ENCODE peak calls at places on chromosomes 1 and 21, in nine cellular contexts. D, L, S, Z, A, P, O, K and R are unnamed samples.

GRCh38 chr1:15388201-15388880 is 21.3 kb upstream of the EFHD2 start:
- DNase-seq in D (no peak), L (no peak), S (no peak), Z (no peak), A (no peak), P (peak), O (no peak), K (no peak), R (no peak)

GRCh38 chr1:189633658-189634057 is 844.0 kb downstream of the BRINP3 start:
- DNase-seq in D (no peak), L (no peak), S (no peak), Z (no peak), A (no peak), P (no peak), O (no peak), K (no peak), R (no peak)

GRCh38 chr1:67753776-67754525 is 69.0 kb downstream of the GADD45A start:
- DNase-seq in D (no peak), L (no peak), S (no peak), Z (no peak), A (no peak), P (peak), O (no peak), K (peak), R (peak)

GRCh38 chr1:160862151-160863061 is at the start of gene CD244:
- DNase-seq in D (peak), L (peak), S (no peak), Z (peak), A (no peak), P (peak), O (no peak), K (no peak), R (no peak)

GRCh38 chr1:17128361-17128760 is 9.1 kb upstream of the PADI2 start:
- DNase-seq in D (no peak), L (no peak), S (no peak), Z (no peak), A (peak), P (no peak), O (peak), K (peak), R (peak)

GRCh38 chr1:162878000-162878596 is 17.1 kb upstream of the CCDC190 start:
- DNase-seq in D (no peak), L (peak), S (no peak), Z (no peak), A (peak), P (peak), O (no peak), K (peak), R (no peak)

GRCh38 chr1:91549041-91549735 is 48.5 kb downstream of the CDC7 start:
- DNase-seq in D (no peak), L (no peak), S (no peak), Z (no peak), A (no peak), P (no peak), O (no peak), K (no peak), R (no peak)

GRCh38 chr21:29430030-29430429 is 131.3 kb downstream of the BACH1 start:
- DNase-seq in D (no peak), L (no peak), S (no peak), Z (no peak), A (no peak), P (no peak), O (no peak), K (no peak), R (no peak)

GRCh38 chr1:174556392-174556791 is 108.6 kb downstream of the GPR52 start:
- DNase-seq in D (no peak), L (no peak), S (no peak), Z (no peak), A (no peak), P (no peak), O (no peak), K (no peak), R (no peak)

GRCh38 chr1:16202281-16203210 is 9.9 kb downstream of the ARHGEF19 start:
- DNase-seq in D (no peak), L (no peak), S (no peak), Z (no peak), A (no peak), P (no peak), O (no peak), K (no peak), R (no peak)

GRCh38 chr1:99557556-99558256 is 88.2 kb upstream of the PALMD start:
- DNase-seq in D (no peak), L (no peak), S (no peak), Z (no peak), A (peak), P (no peak), O (no peak), K (no peak), R (peak)

GRCh38 chr1:203086992-203087763 is 1.4 kb upstream of the MYOG start:
- DNase-seq in D (no peak), L (no peak), S (no peak), Z (no peak), A (no peak), P (no peak), O (no peak), K (no peak), R (no peak)

GRCh38 chr21:31524140-31524539 is 135.4 kb upstream of the SOD1 start:
- DNase-seq in D (no peak), L (no peak), S (no peak), Z (no peak), A (no peak), P (no peak), O (no peak), K (no peak), R (no peak)

GRCh38 chr1:37633950-37634553 is 640 bp downstream of the RSPO1 start:
- DNase-seq in D (no peak), L (no peak), S (no peak), Z (no peak), A (no peak), P (no peak), O (no peak), K (no peak), R (no peak)

GRCh38 chr1:165463978-165464377 is 19.1 kb upstream of the RXRG start:
- DNase-seq in D (no peak), L (no peak), S (no peak), Z (no peak), A (no peak), P (no peak), O (no peak), K (no peak), R (no peak)

GRCh38 chr1:25793585-25794170 is 6.3 kb upstream of the SELENON start:
- DNase-seq in D (no peak), L (no peak), S (no peak), Z (no peak), A (no peak), P (no peak), O (no peak), K (no peak), R (no peak)

GRCh38 chr1:172870901-172871606 is 179.7 kb downstream of the TNFSF18 start:
- DNase-seq in D (no peak), L (no peak), S (no peak), Z (no peak), A (peak), P (no peak), O (no peak), K (no peak), R (peak)

GRCh38 chr1:201795066-201795465 is 33.9 kb upstream of the IPO9 start:
- DNase-seq in D (no peak), L (no peak), S (no peak), Z (no peak), A (peak), P (no peak), O (no peak), K (no peak), R (no peak)

GRCh38 chr1:19405195-19405760 is 80.1 kb downstream of the CAPZB start:
- DNase-seq in D (no peak), L (no peak), S (no peak), Z (no peak), A (no peak), P (no peak), O (no peak), K (no peak), R (no peak)

GRCh38 chr1:160225345-160225744 is 20.2 kb downstream of the PEA15 start:
- DNase-seq in D (no peak), L (no peak), S (no peak), Z (no peak), A (no peak), P (no peak), O (no peak), K (no peak), R (no peak)

GRCh38 chr1:11100149-11100493 is 452 bp upstream of the EXOSC10 start:
- DNase-seq in D (no peak), L (no peak), S (no peak), Z (no peak), A (no peak), P (no peak), O (no peak), K (no peak), R (no peak)

GRCh38 chr1:2803086-2803930 is 1.8 kb upstream of the TTC34 start:
- DNase-seq in D (peak), L (no peak), S (peak), Z (no peak), A (no peak), P (no peak), O (no peak), K (no peak), R (no peak)

GRCh38 chr1:171433451-171433850 is 51.9 kb upstream of the PRRC2C start:
- DNase-seq in D (no peak), L (no peak), S (no peak), Z (no peak), A (peak), P (no peak), O (peak), K (no peak), R (peak)

GRCh38 chr21:25790122-25790951 is 55.6 kb downstream of the GABPA start:
- DNase-seq in D (no peak), L (no peak), S (no peak), Z (no peak), A (peak), P (no peak), O (peak), K (peak), R (no peak)

GRCh38 chr1:17372955-17373354 is 959 bp downstream of the PADI6 start:
- DNase-seq in D (no peak), L (no peak), S (no peak), Z (no peak), A (no peak), P (no peak), O (no peak), K (no peak), R (no peak)

GRCh38 chr1:169005776-169006175 is 100.7 kb upstream of the ATP1B1 start:
- DNase-seq in D (no peak), L (no peak), S (no peak), Z (no peak), A (no peak), P (no peak), O (no peak), K (no peak), R (no peak)

GRCh38 chr1:11639372-11639771 is 14.9 kb downstream of the FBXO2 start:
- DNase-seq in D (no peak), L (no peak), S (no peak), Z (no peak), A (no peak), P (no peak), O (no peak), K (no peak), R (no peak)

GRCh38 chr1:4838231-4838630 is 183.8 kb downstream of the AJAP1 start:
- DNase-seq in D (no peak), L (no peak), S (no peak), Z (no peak), A (no peak), P (no peak), O (no peak), K (no peak), R (peak)

GRCh38 chr1:6621429-6622391 is 3.0 kb upstream of the THAP3 start:
- DNase-seq in D (no peak), L (no peak), S (no peak), Z (no peak), A (no peak), P (no peak), O (no peak), K (no peak), R (no peak)

GRCh38 chr21:36265431-36265830 is 54.6 kb upstream of the MORC3 start:
- DNase-seq in D (no peak), L (no peak), S (no peak), Z (no peak), A (no peak), P (no peak), O (no peak), K (no peak), R (no peak)

GRCh38 chr1:119637719-119638118 is 10.3 kb downstream of the ZNF697 start:
- DNase-seq in D (no peak), L (no peak), S (no peak), Z (no peak), A (no peak), P (no peak), O (no peak), K (no peak), R (no peak)

GRCh38 chr1:83626603-83627002 is 372.3 kb downstream of the TTLL7 start:
- DNase-seq in D (no peak), L (no peak), S (no peak), Z (no peak), A (no peak), P (peak), O (no peak), K (no peak), R (no peak)

GRCh38 chr1:68294354-68295066 is 62.2 kb upstream of the WLS start:
- DNase-seq in D (no peak), L (no peak), S (no peak), Z (no peak), A (no peak), P (no peak), O (no peak), K (no peak), R (no peak)

GRCh38 chr1:153577138-153577537 is 11.5 kb upstream of the S100A2 start:
- DNase-seq in D (no peak), L (no peak), S (no peak), Z (no peak), A (no peak), P (no peak), O (no peak), K (no peak), R (no peak)

GRCh38 chr21:21137986-21138385 is 139.8 kb downstream of the NCAM2 start:
- DNase-seq in D (no peak), L (no peak), S (no peak), Z (no peak), A (peak), P (no peak), O (no peak), K (no peak), R (no peak)

GRCh38 chr1:236458991-236459390 is 64.8 kb upstream of the LGALS8 start:
- DNase-seq in D (no peak), L (no peak), S (no peak), Z (no peak), A (no peak), P (no peak), O (no peak), K (no peak), R (no peak)

GRCh38 chr1:236457775-236458174 is 63.7 kb downstream of the EDARADD start:
- DNase-seq in D (no peak), L (no peak), S (no peak), Z (no peak), A (no peak), P (no peak), O (no peak), K (no peak), R (no peak)

GRCh38 chr1:236455242-236455641 is 61.2 kb downstream of the EDARADD start:
- DNase-seq in D (no peak), L (no peak), S (no peak), Z (no peak), A (no peak), P (no peak), O (no peak), K (no peak), R (peak)

GRCh38 chr1:236465231-236465958 is 58.4 kb upstream of the LGALS8 start:
- DNase-seq in D (no peak), L (no peak), S (no peak), Z (no peak), A (no peak), P (no peak), O (no peak), K (no peak), R (no peak)

DNA sequence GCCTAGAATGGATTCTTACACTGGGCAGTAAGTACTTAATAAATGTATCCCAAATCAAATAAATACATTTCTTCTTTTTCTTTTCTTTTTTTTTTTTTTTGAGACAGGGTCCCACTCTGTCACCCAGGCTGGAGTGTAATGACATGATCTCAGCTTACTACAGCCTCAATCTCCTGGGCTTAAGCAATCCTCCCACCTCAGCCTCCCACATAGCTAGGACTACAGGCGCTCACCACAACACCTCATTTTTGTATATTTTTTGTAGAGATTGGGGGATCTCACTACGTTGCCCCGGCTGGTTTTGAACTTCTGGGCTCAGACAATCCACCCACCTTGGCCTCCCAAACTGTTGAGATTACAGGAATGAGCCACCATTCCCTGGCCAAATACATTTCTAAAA is 63.7 kb upstream of the LGALS8 start:
- DNase-seq in D (no peak), L (no peak), S (no peak), Z (no peak), A (no peak), P (no peak), O (no peak), K (no peak), R (no peak)
- H3K27ac ChIP-seq in D (no peak), L (no peak), S (no peak), Z (no peak), A (no peak), P (no peak), O (no peak), K (no peak), R (no peak)

DNA sequence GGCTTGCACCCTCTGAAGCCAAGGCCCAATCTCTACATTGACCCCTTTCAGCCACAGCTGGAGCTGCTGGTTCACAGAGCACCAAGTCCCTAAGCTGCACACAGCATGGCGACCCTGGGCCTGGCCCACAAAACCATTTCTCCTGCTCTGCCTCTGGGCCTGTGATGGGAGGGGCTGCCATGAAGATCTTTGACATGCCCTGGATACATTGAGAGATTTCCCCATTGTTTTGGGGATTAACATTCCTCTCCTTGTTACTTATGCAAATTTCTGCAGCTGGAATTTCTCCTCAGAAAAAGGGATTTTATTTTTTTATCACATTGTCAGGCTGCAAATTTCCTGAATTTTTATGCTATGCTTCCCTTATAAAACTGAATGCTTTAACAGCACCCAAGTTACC is 235.8 kb downstream of the COL11A1 start:
- DNase-seq in D (no peak), L (no peak), S (no peak), Z (no peak), A (no peak), P (no peak), O (no peak), K (no peak), R (no peak)
- H3K27ac ChIP-seq in D (no peak), L (no peak), S (no peak), Z (no peak), A (no peak), P (no peak), O (no peak), K (no peak), R (no peak)

GRCh38 chr1:8061673-8062386 is 35.7 kb upstream of the ERRFI1 start:
- DNase-seq in D (no peak), L (no peak), S (no peak), Z (no peak), A (peak), P (no peak), O (no peak), K (peak), R (no peak)

GRCh38 chr1:8065369-8065768 is 39.3 kb upstream of the ERRFI1 start:
- DNase-seq in D (no peak), L (no peak), S (no peak), Z (no peak), A (no peak), P (no peak), O (no peak), K (no peak), R (no peak)

GRCh38 chr1:8062861-8063260 is 36.8 kb upstream of the ERRFI1 start:
- DNase-seq in D (no peak), L (no peak), S (no peak), Z (no peak), A (no peak), P (no peak), O (no peak), K (no peak), R (no peak)

GRCh38 chr1:8061210-8061609 is 35.1 kb upstream of the ERRFI1 start:
- DNase-seq in D (no peak), L (peak), S (no peak), Z (no peak), A (peak), P (peak), O (peak), K (peak), R (peak)

DNA sequence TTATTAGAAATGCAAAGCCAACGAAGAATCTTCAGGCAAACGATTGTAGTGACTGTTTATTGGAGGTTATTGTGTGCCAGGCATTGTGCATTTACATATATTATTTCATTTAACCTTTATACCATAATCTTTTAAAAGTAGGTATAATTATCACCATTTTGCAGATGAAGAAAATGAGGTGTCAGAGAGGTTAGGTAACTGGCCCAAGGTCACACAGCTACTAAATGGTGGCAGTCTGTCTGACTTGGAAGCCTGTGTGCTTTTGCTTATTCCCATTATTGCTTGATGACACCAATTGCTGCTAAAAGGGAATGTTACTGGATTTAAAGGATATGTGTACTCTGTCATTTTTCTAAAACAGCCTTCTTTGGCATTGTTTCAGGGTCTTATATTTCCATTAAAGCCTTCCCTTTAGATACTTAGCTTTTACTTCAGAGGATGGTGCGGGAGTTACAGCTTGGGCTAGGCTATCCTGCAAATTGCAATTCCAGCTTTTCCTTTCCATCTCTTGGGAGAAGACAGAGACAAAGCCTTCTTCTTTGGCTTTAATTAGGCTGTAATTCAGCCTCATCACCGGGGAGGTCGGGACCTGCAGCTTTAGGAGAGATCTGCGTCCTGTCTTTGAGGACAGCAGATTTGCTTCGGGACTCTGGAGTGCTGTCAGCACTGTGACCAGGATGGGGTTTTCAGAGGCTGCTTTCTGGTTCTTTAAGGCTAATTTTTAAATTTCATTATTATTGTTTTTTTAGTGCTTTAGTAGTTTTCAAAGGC is 37.4 kb upstream of the ERRFI1 start:
- DNase-seq in D (no peak), L (no peak), S (no peak), Z (no peak), A (no peak), P (no peak), O (no peak), K (no peak), R (no peak)
- H3K27ac ChIP-seq in D (no peak), L (no peak), S (no peak), Z (no peak), A (no peak), P (peak), O (peak), K (peak), R (no peak)

DNA sequence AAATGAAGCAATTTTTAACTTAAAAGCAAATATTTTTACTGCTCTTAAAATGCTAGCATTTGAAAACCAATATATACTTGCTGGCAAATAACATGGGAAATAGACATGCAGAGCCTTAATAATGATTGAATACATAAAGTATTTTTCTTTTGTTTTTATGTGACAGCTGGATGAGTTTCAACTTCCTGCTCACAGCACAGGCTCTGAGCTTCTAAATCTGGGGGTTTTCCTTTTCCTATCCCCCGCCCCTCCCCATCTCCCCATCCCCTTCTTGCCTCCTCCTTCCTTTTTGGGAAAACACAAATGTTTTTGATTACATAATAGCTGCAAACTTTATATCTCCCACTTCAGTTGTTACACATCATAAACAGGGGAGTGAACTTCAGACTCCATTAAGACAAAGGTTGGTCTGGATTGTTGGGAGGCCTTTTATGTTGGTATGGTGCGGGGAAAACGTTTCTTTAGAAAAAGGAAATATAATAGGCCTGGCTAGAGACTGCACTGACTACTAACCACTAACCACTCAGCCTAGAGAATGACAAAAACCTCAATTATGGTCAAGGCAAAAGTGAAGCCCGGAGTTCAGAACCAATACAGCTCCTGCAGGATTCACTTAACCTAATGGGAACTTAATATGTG is 116.1 kb upstream of the GORAB start:
- DNase-seq in D (no peak), L (no peak), S (no peak), Z (no peak), A (no peak), P (no peak), O (no peak), K (no peak), R (no peak)
- H3K27ac ChIP-seq in D (no peak), L (no peak), S (peak), Z (no peak), A (no peak), P (peak), O (no peak), K (no peak), R (no peak)

GRCh38 chr21:46054447-46054846 is 43.5 kb upstream of the COL6A2 start:
- DNase-seq in D (no peak), L (no peak), S (peak), Z (no peak), A (no peak), P (no peak), O (no peak), K (no peak), R (no peak)
- H3K27ac ChIP-seq in D (peak), L (no peak), S (peak), Z (no peak), A (peak), P (no peak), O (peak), K (peak), R (no peak)